ENCODE peak calls at places on chromosomes 7 and 10, in eight cellular contexts. One of them, this sample, is unnamed.

GRCh38 chr7:28958235-28958945 is at the start of gene TRIL:
- DNase-seq in neuronal stem cell: peak
- DNase-seq in neural progenitor cell: peak
- DNase-seq in IMR-90: peak
- DNase-seq in HepG2: no peak
- DNase-seq in PC-9: no peak
- DNase-seq in PC-3: no peak
- DNase-seq in mammary epithelial cell: no peak
- DNase-seq in this sample: no peak

GRCh38 chr7:130070900-130071622 is 727 bp downstream of the KLHDC10 start:
- DNase-seq in IMR-90: no peak
- DNase-seq in PC-3: no peak
- DNase-seq in PC-9: no peak
- DNase-seq in neuronal stem cell: no peak
- DNase-seq in HepG2: no peak
- DNase-seq in mammary epithelial cell: peak
- DNase-seq in neural progenitor cell: peak
- DNase-seq in this sample: peak

GRCh38 chr7:132078891-132079735 is 497.2 kb downstream of the PLXNA4 start:
- DNase-seq in HepG2: no peak
- DNase-seq in PC-9: no peak
- DNase-seq in IMR-90: no peak
- DNase-seq in mammary epithelial cell: no peak
- DNase-seq in neuronal stem cell: no peak
- DNase-seq in PC-3: no peak
- DNase-seq in neural progenitor cell: no peak
- DNase-seq in this sample: peak

GRCh38 chr10:68067029-68067428 is 8.1 kb downstream of the HERC4 start:
- DNase-seq in neuronal stem cell: no peak
- DNase-seq in PC-9: no peak
- DNase-seq in PC-3: no peak
- DNase-seq in HepG2: no peak
- DNase-seq in mammary epithelial cell: no peak
- DNase-seq in neural progenitor cell: no peak
- DNase-seq in IMR-90: no peak
- DNase-seq in this sample: no peak

GRCh38 chr7:11341285-11341944 is 367.7 kb downstream of the PHF14 start:
- DNase-seq in PC-3: peak
- DNase-seq in PC-9: peak
- DNase-seq in mammary epithelial cell: no peak
- DNase-seq in IMR-90: no peak
- DNase-seq in neuronal stem cell: no peak
- DNase-seq in neural progenitor cell: peak
- DNase-seq in HepG2: no peak
- DNase-seq in this sample: peak

GRCh38 chr10:16887565-16887964 is 70.3 kb upstream of the RSU1 start:
- DNase-seq in PC-9: no peak
- DNase-seq in IMR-90: peak
- DNase-seq in PC-3: peak
- DNase-seq in mammary epithelial cell: peak
- DNase-seq in neuronal stem cell: no peak
- DNase-seq in HepG2: no peak
- DNase-seq in neural progenitor cell: no peak
- DNase-seq in this sample: no peak

GRCh38 chr10:133399123-133399601 is 5.2 kb downstream of the MTG1 start:
- DNase-seq in HepG2: no peak
- DNase-seq in neural progenitor cell: no peak
- DNase-seq in PC-3: no peak
- DNase-seq in PC-9: no peak
- DNase-seq in neuronal stem cell: no peak
- DNase-seq in IMR-90: no peak
- DNase-seq in mammary epithelial cell: no peak
- DNase-seq in this sample: no peak

GRCh38 chr7:93194368-93194767 is 31.9 kb downstream of the HEPACAM2 start:
- DNase-seq in neuronal stem cell: no peak
- DNase-seq in PC-3: peak
- DNase-seq in PC-9: no peak
- DNase-seq in mammary epithelial cell: peak
- DNase-seq in IMR-90: peak
- DNase-seq in neural progenitor cell: no peak
- DNase-seq in HepG2: peak
- DNase-seq in this sample: no peak

GRCh38 chr10:49613160-49613881 is 516 bp upstream of the CHAT start:
- DNase-seq in mammary epithelial cell: no peak
- DNase-seq in neural progenitor cell: peak
- DNase-seq in PC-3: no peak
- DNase-seq in HepG2: no peak
- DNase-seq in IMR-90: no peak
- DNase-seq in PC-9: no peak
- DNase-seq in neuronal stem cell: no peak
- DNase-seq in this sample: no peak

GRCh38 chr7:55565693-55566092 is 6.6 kb downstream of the VOPP1 start:
- DNase-seq in PC-9: no peak
- DNase-seq in HepG2: peak
- DNase-seq in IMR-90: no peak
- DNase-seq in neural progenitor cell: no peak
- DNase-seq in neuronal stem cell: no peak
- DNase-seq in mammary epithelial cell: no peak
- DNase-seq in PC-3: no peak
- DNase-seq in this sample: no peak

GRCh38 chr10:89352039-89352597 is 24.3 kb downstream of the IFIT3 start:
- DNase-seq in IMR-90: peak
- DNase-seq in HepG2: peak
- DNase-seq in mammary epithelial cell: peak
- DNase-seq in neural progenitor cell: no peak
- DNase-seq in PC-9: peak
- DNase-seq in neuronal stem cell: no peak
- DNase-seq in PC-3: peak
- DNase-seq in this sample: no peak

GRCh38 chr10:63145782-63146181 is 12.7 kb downstream of the NRBF2 start:
- DNase-seq in HepG2: no peak
- DNase-seq in neuronal stem cell: no peak
- DNase-seq in mammary epithelial cell: no peak
- DNase-seq in PC-9: no peak
- DNase-seq in PC-3: no peak
- DNase-seq in neural progenitor cell: no peak
- DNase-seq in IMR-90: peak
- DNase-seq in this sample: peak

GRCh38 chr10:113767222-113767621 is 15.7 kb downstream of the PLEKHS1 start:
- DNase-seq in HepG2: no peak
- DNase-seq in neural progenitor cell: no peak
- DNase-seq in PC-9: no peak
- DNase-seq in mammary epithelial cell: no peak
- DNase-seq in PC-3: no peak
- DNase-seq in neuronal stem cell: no peak
- DNase-seq in IMR-90: no peak
- DNase-seq in this sample: no peak

GRCh38 chr7:127389321-127389720 is 3.2 kb downstream of the ZNF800 start:
- DNase-seq in PC-3: no peak
- DNase-seq in IMR-90: no peak
- DNase-seq in HepG2: no peak
- DNase-seq in neural progenitor cell: no peak
- DNase-seq in PC-9: no peak
- DNase-seq in mammary epithelial cell: no peak
- DNase-seq in neuronal stem cell: no peak
- DNase-seq in this sample: no peak

GRCh38 chr10:1412531-1413189 is 324.7 kb downstream of the ADARB2 start:
- DNase-seq in PC-9: no peak
- DNase-seq in neural progenitor cell: no peak
- DNase-seq in IMR-90: no peak
- DNase-seq in mammary epithelial cell: no peak
- DNase-seq in PC-3: no peak
- DNase-seq in HepG2: no peak
- DNase-seq in neuronal stem cell: no peak
- DNase-seq in this sample: no peak

GRCh38 chr7:138208010-138208634 is 131.9 kb downstream of the AKR1D1 start:
- DNase-seq in IMR-90: no peak
- DNase-seq in HepG2: no peak
- DNase-seq in mammary epithelial cell: no peak
- DNase-seq in PC-3: no peak
- DNase-seq in neural progenitor cell: peak
- DNase-seq in neuronal stem cell: peak
- DNase-seq in PC-9: no peak
- DNase-seq in this sample: no peak

GRCh38 chr10:70856454-70856853 is 31.9 kb downstream of the PCBD1 start:
- DNase-seq in mammary epithelial cell: no peak
- DNase-seq in IMR-90: no peak
- DNase-seq in neuronal stem cell: no peak
- DNase-seq in PC-9: no peak
- DNase-seq in HepG2: no peak
- DNase-seq in neural progenitor cell: no peak
- DNase-seq in PC-3: no peak
- DNase-seq in this sample: no peak

DNA sequence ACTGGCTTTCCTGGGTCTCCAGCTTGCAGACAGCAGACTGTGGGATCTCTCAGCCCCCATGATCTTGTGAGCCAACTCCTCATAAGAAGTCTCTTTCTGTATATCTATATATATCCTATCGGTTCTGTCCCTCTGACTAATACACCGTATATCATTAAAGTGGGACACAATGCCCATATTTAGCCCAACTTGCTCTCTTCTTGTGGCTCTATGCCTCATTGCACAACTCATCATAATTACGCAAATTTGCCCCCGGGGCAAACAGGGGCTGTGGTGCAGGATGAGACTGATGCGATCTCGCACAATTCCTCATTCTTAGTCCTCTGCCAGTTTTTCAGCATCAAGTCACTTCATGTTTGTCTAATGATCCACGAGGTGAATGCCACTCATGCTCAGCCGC is 183.2 kb downstream of the PRPF18 start:
- DNase-seq in PC-3: peak
- DNase-seq in IMR-90: peak
- DNase-seq in mammary epithelial cell: peak
- DNase-seq in PC-9: peak
- DNase-seq in neuronal stem cell: no peak
- DNase-seq in HepG2: no peak
- DNase-seq in neural progenitor cell: no peak
- DNase-seq in this sample: peak
- H3K27ac ChIP-seq in PC-3: peak
- H3K27ac ChIP-seq in IMR-90: no peak
- H3K27ac ChIP-seq in mammary epithelial cell: peak
- H3K27ac ChIP-seq in PC-9: no peak
- H3K27ac ChIP-seq in neuronal stem cell: no peak
- H3K27ac ChIP-seq in HepG2: no peak
- H3K27ac ChIP-seq in neural progenitor cell: no peak
- H3K27ac ChIP-seq in this sample: no peak

DNA sequence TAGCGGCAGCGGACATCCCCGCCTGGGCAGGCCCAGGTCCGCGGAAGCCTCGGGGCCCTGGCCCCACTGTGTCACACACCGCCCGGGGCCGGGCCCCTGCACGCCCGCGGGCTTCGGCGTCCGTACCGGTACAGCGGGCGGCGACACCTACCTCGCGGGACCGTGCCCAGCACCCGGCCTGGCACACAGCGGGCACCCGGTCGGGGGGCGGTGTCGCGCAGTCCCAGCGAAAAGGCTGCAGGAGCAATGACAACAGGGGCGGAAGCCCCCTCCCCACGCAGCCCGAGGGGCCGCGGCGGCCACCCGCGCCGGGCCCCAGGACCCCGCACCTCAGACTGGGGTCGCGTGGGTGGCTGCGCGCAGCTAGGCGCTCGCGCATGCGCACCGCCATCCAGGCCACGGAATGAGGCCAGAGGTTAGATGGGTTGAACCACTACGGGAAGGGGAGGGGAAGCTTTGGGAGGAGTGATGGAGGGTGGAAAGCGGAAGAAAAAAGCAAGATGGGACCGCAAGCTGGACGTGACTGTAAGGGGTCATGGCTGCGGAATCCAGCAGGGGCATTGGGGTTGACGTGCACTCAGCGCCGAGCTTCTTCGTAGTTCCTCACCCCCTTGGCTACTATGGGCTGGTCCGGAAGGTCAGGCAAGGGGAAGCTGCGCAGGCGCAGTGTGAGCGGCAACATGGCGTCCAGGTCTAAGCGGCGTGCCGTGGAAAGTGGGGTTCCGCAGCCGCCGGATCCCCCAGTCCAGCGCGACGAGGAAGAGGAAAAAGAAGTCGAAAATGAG is at the start of the genes BCCIP and UROS:
- DNase-seq in neuronal stem cell: peak
- DNase-seq in HepG2: peak
- DNase-seq in PC-3: peak
- DNase-seq in PC-9: peak
- DNase-seq in neural progenitor cell: peak
- DNase-seq in IMR-90: peak
- DNase-seq in mammary epithelial cell: peak
- DNase-seq in this sample: peak
- H3K4me3 ChIP-seq in neuronal stem cell: peak
- H3K4me3 ChIP-seq in HepG2: peak
- H3K4me3 ChIP-seq in PC-3: peak
- H3K4me3 ChIP-seq in PC-9: peak
- H3K4me3 ChIP-seq in neural progenitor cell: peak
- H3K4me3 ChIP-seq in IMR-90: peak
- H3K4me3 ChIP-seq in mammary epithelial cell: peak
- H3K4me3 ChIP-seq in this sample: peak

GRCh38 chr7:5637415-5637814 is 144.0 kb downstream of the RNF216 start:
- DNase-seq in HepG2: no peak
- DNase-seq in neuronal stem cell: no peak
- DNase-seq in PC-9: no peak
- DNase-seq in mammary epithelial cell: no peak
- DNase-seq in PC-3: no peak
- DNase-seq in IMR-90: no peak
- DNase-seq in neural progenitor cell: no peak
- DNase-seq in this sample: no peak

GRCh38 chr7:5636914-5637313 is 144.5 kb downstream of the RNF216 start:
- DNase-seq in neural progenitor cell: peak
- DNase-seq in PC-3: peak
- DNase-seq in IMR-90: peak
- DNase-seq in HepG2: no peak
- DNase-seq in neuronal stem cell: no peak
- DNase-seq in PC-9: peak
- DNase-seq in mammary epithelial cell: peak
- DNase-seq in this sample: no peak

GRCh38 chr7:5634107-5634950 is 147.1 kb downstream of the RNF216 start:
- DNase-seq in PC-3: no peak
- DNase-seq in PC-9: no peak
- DNase-seq in mammary epithelial cell: no peak
- DNase-seq in IMR-90: peak
- DNase-seq in HepG2: no peak
- DNase-seq in neural progenitor cell: peak
- DNase-seq in neuronal stem cell: no peak
- DNase-seq in this sample: no peak

GRCh38 chr7:5636446-5636835 is 145.0 kb downstream of the RNF216 start:
- DNase-seq in PC-3: no peak
- DNase-seq in PC-9: no peak
- DNase-seq in neural progenitor cell: peak
- DNase-seq in IMR-90: no peak
- DNase-seq in HepG2: peak
- DNase-seq in mammary epithelial cell: peak
- DNase-seq in neuronal stem cell: no peak
- DNase-seq in this sample: no peak

GRCh38 chr7:5635461-5636445 is 145.7 kb downstream of the RNF216 start:
- DNase-seq in IMR-90: no peak
- DNase-seq in PC-3: no peak
- DNase-seq in HepG2: peak
- DNase-seq in neuronal stem cell: no peak
- DNase-seq in mammary epithelial cell: no peak
- DNase-seq in PC-9: no peak
- DNase-seq in neural progenitor cell: no peak
- DNase-seq in this sample: no peak
- H3K4me2 ChIP-seq in IMR-90: no peak
- H3K4me2 ChIP-seq in PC-3: no peak
- H3K4me2 ChIP-seq in HepG2: peak
- H3K4me2 ChIP-seq in neuronal stem cell: no peak
- H3K4me2 ChIP-seq in mammary epithelial cell: peak
- H3K4me2 ChIP-seq in PC-9: no peak
- H3K4me2 ChIP-seq in neural progenitor cell: peak
- H3K4me2 ChIP-seq in this sample: no peak

GRCh38 chr7:45978731-45979211 is 57.7 kb upstream of the IGFBP3 start:
- DNase-seq in PC-3: no peak
- DNase-seq in mammary epithelial cell: peak
- DNase-seq in PC-9: no peak
- DNase-seq in IMR-90: peak
- DNase-seq in neural progenitor cell: no peak
- DNase-seq in neuronal stem cell: no peak
- DNase-seq in HepG2: no peak
- DNase-seq in this sample: no peak
- H3K27ac ChIP-seq in PC-3: peak
- H3K27ac ChIP-seq in mammary epithelial cell: peak
- H3K27ac ChIP-seq in PC-9: peak
- H3K27ac ChIP-seq in IMR-90: peak
- H3K27ac ChIP-seq in neural progenitor cell: no peak
- H3K27ac ChIP-seq in neuronal stem cell: peak
- H3K27ac ChIP-seq in HepG2: peak
- H3K27ac ChIP-seq in this sample: no peak